ENCODE peak calls at places on chromosomes 5 and 9, in five cellular contexts. One of them, this sample, is unnamed. For H3K4me1, the result is how much of the 10 kb centered on the place peaks cover.

GRCh38 chr5:41835625-41836024 is 34.6 kb downstream of the OXCT1 start:
- DNase-seq in H1: no peak
- DNase-seq in endothelial cell of umbilical vein: peak
- DNase-seq in upper lobe of left lung: no peak
- DNase-seq in sigmoid colon: peak
- DNase-seq in this sample: peak

GRCh38 chr5:2989517-2989916 is 238.0 kb upstream of the IRX2 start:
- DNase-seq in H1: no peak
- DNase-seq in endothelial cell of umbilical vein: no peak
- DNase-seq in upper lobe of left lung: no peak
- DNase-seq in sigmoid colon: no peak
- DNase-seq in this sample: no peak

GRCh38 chr5:52856564-52856963 is 68.8 kb downstream of the ITGA1 start:
- DNase-seq in H1: no peak
- DNase-seq in endothelial cell of umbilical vein: no peak
- DNase-seq in upper lobe of left lung: no peak
- DNase-seq in sigmoid colon: no peak
- DNase-seq in this sample: no peak

GRCh38 chr5:6483880-6484382 is 35.3 kb downstream of the UBE2QL1 start:
- DNase-seq in H1: no peak
- DNase-seq in endothelial cell of umbilical vein: no peak
- DNase-seq in upper lobe of left lung: no peak
- DNase-seq in sigmoid colon: no peak
- DNase-seq in this sample: no peak

GRCh38 chr5:143987751-143988560 is 176.0 kb downstream of the HMHB1 start:
- DNase-seq in H1: no peak
- DNase-seq in endothelial cell of umbilical vein: no peak
- DNase-seq in upper lobe of left lung: no peak
- DNase-seq in sigmoid colon: no peak
- DNase-seq in this sample: no peak

GRCh38 chr9:70641631-70642030 is 227.2 kb upstream of the KLF9 start:
- DNase-seq in H1: no peak
- DNase-seq in endothelial cell of umbilical vein: peak
- DNase-seq in upper lobe of left lung: no peak
- DNase-seq in sigmoid colon: no peak
- DNase-seq in this sample: no peak

GRCh38 chr5:159082491-159082890 is 17.2 kb downstream of the EBF1 start:
- DNase-seq in H1: no peak
- DNase-seq in endothelial cell of umbilical vein: no peak
- DNase-seq in upper lobe of left lung: no peak
- DNase-seq in sigmoid colon: no peak
- DNase-seq in this sample: no peak

GRCh38 chr5:156942064-156942463 is 21.0 kb downstream of the TIMD4 start:
- DNase-seq in H1: no peak
- DNase-seq in endothelial cell of umbilical vein: no peak
- DNase-seq in upper lobe of left lung: no peak
- DNase-seq in sigmoid colon: no peak
- DNase-seq in this sample: no peak

GRCh38 chr9:126500600-126501382 is 112.9 kb upstream of the LMX1B start:
- DNase-seq in H1: peak
- DNase-seq in endothelial cell of umbilical vein: peak
- DNase-seq in upper lobe of left lung: peak
- DNase-seq in sigmoid colon: peak
- DNase-seq in this sample: peak

GRCh38 chr5:107474724-107475489 is 195.8 kb downstream of the EFNA5 start:
- DNase-seq in H1: no peak
- DNase-seq in endothelial cell of umbilical vein: peak
- DNase-seq in upper lobe of left lung: no peak
- DNase-seq in sigmoid colon: no peak
- DNase-seq in this sample: no peak

GRCh38 chr5:87282254-87282653 is 14.6 kb downstream of the RASA1 start:
- DNase-seq in H1: no peak
- DNase-seq in endothelial cell of umbilical vein: no peak
- DNase-seq in upper lobe of left lung: no peak
- DNase-seq in sigmoid colon: no peak
- DNase-seq in this sample: no peak

GRCh38 chr5:156479864-156480263 is 152.9 kb downstream of the SGCD start:
- DNase-seq in H1: no peak
- DNase-seq in endothelial cell of umbilical vein: no peak
- DNase-seq in upper lobe of left lung: no peak
- DNase-seq in sigmoid colon: no peak
- DNase-seq in this sample: no peak

GRCh38 chr5:43121565-43122484 is 1.1 kb downstream of the ZNF131 start:
- DNase-seq in H1: peak
- DNase-seq in endothelial cell of umbilical vein: peak
- DNase-seq in upper lobe of left lung: no peak
- DNase-seq in sigmoid colon: no peak
- DNase-seq in this sample: peak

GRCh38 chr5:958701-959571 is 49.7 kb upstream of the NKD2 start:
- DNase-seq in H1: no peak
- DNase-seq in endothelial cell of umbilical vein: no peak
- DNase-seq in upper lobe of left lung: peak
- DNase-seq in sigmoid colon: no peak
- DNase-seq in this sample: peak

GRCh38 chr5:151168602-151169344 is 11.2 kb upstream of the ANXA6 start:
- DNase-seq in H1: no peak
- DNase-seq in endothelial cell of umbilical vein: no peak
- DNase-seq in upper lobe of left lung: no peak
- DNase-seq in sigmoid colon: peak
- DNase-seq in this sample: no peak

GRCh38 chr5:5523066-5523505 is 100.6 kb downstream of the ICE1 start:
- DNase-seq in H1: no peak
- DNase-seq in endothelial cell of umbilical vein: no peak
- DNase-seq in upper lobe of left lung: no peak
- DNase-seq in sigmoid colon: no peak
- DNase-seq in this sample: no peak

GRCh38 chr9:129875181-129875611 is 39.9 kb downstream of the USP20 start:
- DNase-seq in H1: no peak
- DNase-seq in endothelial cell of umbilical vein: no peak
- DNase-seq in upper lobe of left lung: peak
- DNase-seq in sigmoid colon: no peak
- DNase-seq in this sample: no peak

GRCh38 chr5:180718810-180719453 is 20.9 kb downstream of the OR2Y1 start:
- DNase-seq in H1: no peak
- DNase-seq in endothelial cell of umbilical vein: peak
- DNase-seq in upper lobe of left lung: no peak
- DNase-seq in sigmoid colon: no peak
- DNase-seq in this sample: peak

GRCh38 chr9:8486095-8486494 is 686.5 kb upstream of the DMAC1 start:
- DNase-seq in H1: peak
- DNase-seq in endothelial cell of umbilical vein: peak
- DNase-seq in upper lobe of left lung: no peak
- DNase-seq in sigmoid colon: no peak
- DNase-seq in this sample: peak

GRCh38 chr9:91298304-91298703 is 63.4 kb downstream of the AUH start:
- DNase-seq in H1: no peak
- DNase-seq in endothelial cell of umbilical vein: no peak
- DNase-seq in upper lobe of left lung: no peak
- DNase-seq in sigmoid colon: no peak
- DNase-seq in this sample: no peak

GRCh38 chr5:87076411-87076810 is 191.3 kb upstream of the RASA1 start:
- DNase-seq in H1: no peak
- DNase-seq in endothelial cell of umbilical vein: no peak
- DNase-seq in upper lobe of left lung: no peak
- DNase-seq in sigmoid colon: no peak
- DNase-seq in this sample: no peak

GRCh38 chr9:115296831-115297565 is 179.0 kb upstream of the TNC start:
- DNase-seq in H1: no peak
- DNase-seq in endothelial cell of umbilical vein: no peak
- DNase-seq in upper lobe of left lung: no peak
- DNase-seq in sigmoid colon: no peak
- DNase-seq in this sample: no peak

GRCh38 chr5:80238778-80239679 is 16.8 kb downstream of the SERINC5 start:
- DNase-seq in H1: no peak
- DNase-seq in endothelial cell of umbilical vein: peak
- DNase-seq in upper lobe of left lung: no peak
- DNase-seq in sigmoid colon: peak
- DNase-seq in this sample: no peak

GRCh38 chr9:87800456-87800855 is 74.5 kb downstream of the CTSL start:
- DNase-seq in H1: no peak
- DNase-seq in endothelial cell of umbilical vein: no peak
- DNase-seq in upper lobe of left lung: no peak
- DNase-seq in sigmoid colon: no peak
- DNase-seq in this sample: no peak

GRCh38 chr5:135761746-135762145 is 72.7 kb upstream of the SLC25A48 start:
- DNase-seq in H1: no peak
- DNase-seq in endothelial cell of umbilical vein: no peak
- DNase-seq in upper lobe of left lung: no peak
- DNase-seq in sigmoid colon: no peak
- DNase-seq in this sample: no peak

GRCh38 chr5:124952566-124952965 is 206.1 kb upstream of the ZNF608 start:
- DNase-seq in H1: no peak
- DNase-seq in endothelial cell of umbilical vein: no peak
- DNase-seq in upper lobe of left lung: no peak
- DNase-seq in sigmoid colon: no peak
- DNase-seq in this sample: no peak

GRCh38 chr5:151592855-151593408 is 1.8 kb upstream of the FAT2 start:
- DNase-seq in H1: no peak
- DNase-seq in endothelial cell of umbilical vein: no peak
- DNase-seq in upper lobe of left lung: peak
- DNase-seq in sigmoid colon: no peak
- DNase-seq in this sample: no peak

GRCh38 chr5:154702477-154702876 is 52.7 kb upstream of the LARP1 start:
- DNase-seq in H1: no peak
- DNase-seq in endothelial cell of umbilical vein: no peak
- DNase-seq in upper lobe of left lung: no peak
- DNase-seq in sigmoid colon: no peak
- DNase-seq in this sample: no peak

GRCh38 chr5:117454716-117455212 is 880.1 kb upstream of the SEMA6A start:
- DNase-seq in H1: peak
- DNase-seq in endothelial cell of umbilical vein: no peak
- DNase-seq in upper lobe of left lung: peak
- DNase-seq in sigmoid colon: no peak
- DNase-seq in this sample: peak

GRCh38 chr9:115090486-115090885 is 27.5 kb downstream of the TNC start:
- DNase-seq in H1: no peak
- DNase-seq in endothelial cell of umbilical vein: no peak
- DNase-seq in upper lobe of left lung: peak
- DNase-seq in sigmoid colon: no peak
- DNase-seq in this sample: no peak

GRCh38 chr5:175715627-175716522 is 58.0 kb downstream of the HRH2 start:
- DNase-seq in H1: no peak
- DNase-seq in endothelial cell of umbilical vein: no peak
- DNase-seq in upper lobe of left lung: no peak
- DNase-seq in sigmoid colon: peak
- DNase-seq in this sample: no peak

GRCh38 chr5:28408186-28408585 is 1369.8 kb upstream of the CDH9 start:
- DNase-seq in H1: no peak
- DNase-seq in endothelial cell of umbilical vein: no peak
- DNase-seq in upper lobe of left lung: no peak
- DNase-seq in sigmoid colon: no peak
- DNase-seq in this sample: no peak

GRCh38 chr5:83583859-83584258 is 112.3 kb downstream of the VCAN start:
- DNase-seq in H1: no peak
- DNase-seq in endothelial cell of umbilical vein: peak
- DNase-seq in upper lobe of left lung: no peak
- DNase-seq in sigmoid colon: no peak
- DNase-seq in this sample: no peak

GRCh38 chr9:137974746-137975526 is 97.4 kb downstream of the CACNA1B start:
- DNase-seq in H1: no peak
- DNase-seq in endothelial cell of umbilical vein: no peak
- DNase-seq in upper lobe of left lung: no peak
- DNase-seq in sigmoid colon: peak
- DNase-seq in this sample: no peak

GRCh38 chr9:38707885-38708640 is 11.9 kb downstream of the FAM240B start:
- DNase-seq in H1: no peak
- DNase-seq in endothelial cell of umbilical vein: no peak
- DNase-seq in upper lobe of left lung: no peak
- DNase-seq in sigmoid colon: no peak
- DNase-seq in this sample: no peak

GRCh38 chr5:14250094-14250777 is 107.1 kb downstream of the TRIO start:
- DNase-seq in H1: no peak
- DNase-seq in endothelial cell of umbilical vein: no peak
- DNase-seq in upper lobe of left lung: peak
- DNase-seq in sigmoid colon: peak
- DNase-seq in this sample: peak
- TF ChIP-seq POLR2AphosphoS5 in H1: no peak
- TF ChIP-seq POLR2AphosphoS5 in endothelial cell of umbilical vein: no peak
- TF ChIP-seq POLR2AphosphoS5 in upper lobe of left lung: no peak
- TF ChIP-seq POLR2AphosphoS5 in sigmoid colon: no peak
- TF ChIP-seq POLR2AphosphoS5 in this sample: peak

GRCh38 chr9:98255578-98256296 is at the start of gene TBC1D2:
- DNase-seq in H1: peak
- DNase-seq in endothelial cell of umbilical vein: peak
- DNase-seq in upper lobe of left lung: peak
- DNase-seq in sigmoid colon: peak
- DNase-seq in this sample: peak
- TF ChIP-seq POLR2A in H1: no peak
- TF ChIP-seq POLR2A in endothelial cell of umbilical vein: peak
- TF ChIP-seq POLR2A in upper lobe of left lung: peak
- TF ChIP-seq POLR2A in sigmoid colon: peak
- TF ChIP-seq POLR2A in this sample: peak

DNA sequence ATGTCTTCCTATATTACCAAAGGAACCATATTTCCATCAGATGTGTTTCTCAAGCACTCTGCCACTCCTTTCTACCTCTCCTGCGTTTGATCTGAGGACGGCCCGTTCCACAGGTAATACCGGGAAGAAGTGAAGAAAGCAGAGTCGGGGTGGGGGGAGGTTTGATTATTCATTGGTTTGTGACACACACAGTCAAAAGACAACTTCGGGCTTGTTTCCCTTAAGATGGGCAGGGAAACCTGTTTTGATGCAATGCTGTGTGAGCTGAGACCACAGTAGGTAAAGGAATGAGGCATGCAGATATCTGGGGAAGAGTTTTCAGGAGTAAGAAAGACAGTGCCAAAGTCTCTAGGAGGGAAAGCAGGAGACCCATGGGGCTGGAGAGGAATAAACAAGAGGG is 54.0 kb downstream of the BOD1 start:
- DNase-seq in H1: no peak
- DNase-seq in endothelial cell of umbilical vein: no peak
- DNase-seq in upper lobe of left lung: no peak
- DNase-seq in sigmoid colon: no peak
- DNase-seq in this sample: no peak
- H3K4me1 ChIP-seq in H1: under half
- H3K4me1 ChIP-seq in endothelial cell of umbilical vein: under half
- H3K4me1 ChIP-seq in upper lobe of left lung: under half
- H3K4me1 ChIP-seq in sigmoid colon: under half
- H3K4me1 ChIP-seq in this sample: under half

GRCh38 chr9:89390578-89390977 is 72.3 kb downstream of the SECISBP2 start:
- DNase-seq in H1: no peak
- DNase-seq in endothelial cell of umbilical vein: no peak
- DNase-seq in upper lobe of left lung: no peak
- DNase-seq in sigmoid colon: no peak
- DNase-seq in this sample: no peak

GRCh38 chr9:89397471-89397870 is 79.2 kb downstream of the SECISBP2 start:
- DNase-seq in H1: no peak
- DNase-seq in endothelial cell of umbilical vein: no peak
- DNase-seq in upper lobe of left lung: no peak
- DNase-seq in sigmoid colon: no peak
- DNase-seq in this sample: no peak

GRCh38 chr9:89391585-89391984 is 73.3 kb downstream of the SECISBP2 start:
- DNase-seq in H1: no peak
- DNase-seq in endothelial cell of umbilical vein: no peak
- DNase-seq in upper lobe of left lung: no peak
- DNase-seq in sigmoid colon: no peak
- DNase-seq in this sample: no peak

GRCh38 chr9:89395931-89396710 is 77.8 kb downstream of the SECISBP2 start:
- DNase-seq in H1: no peak
- DNase-seq in endothelial cell of umbilical vein: no peak
- DNase-seq in upper lobe of left lung: no peak
- DNase-seq in sigmoid colon: no peak
- DNase-seq in this sample: no peak

GRCh38 chr9:89394412-89394811 is 76.1 kb downstream of the SECISBP2 start:
- DNase-seq in H1: no peak
- DNase-seq in endothelial cell of umbilical vein: no peak
- DNase-seq in upper lobe of left lung: no peak
- DNase-seq in sigmoid colon: no peak
- DNase-seq in this sample: no peak
- TF ChIP-seq POLR2AphosphoS5 in H1: no peak
- TF ChIP-seq POLR2AphosphoS5 in endothelial cell of umbilical vein: no peak
- TF ChIP-seq POLR2AphosphoS5 in upper lobe of left lung: no peak
- TF ChIP-seq POLR2AphosphoS5 in sigmoid colon: no peak
- TF ChIP-seq POLR2AphosphoS5 in this sample: no peak

This sample was measured in prostate gland.